ENCODE peak calls at places on chromosome 1, in six cellular contexts. B is GM04503; U is non-pigmented ciliary epithelial cell; N is activated T-cell treated with anti-CD3 and anti-CD28 coated beads, Interleukin-2, amount 50 U/mL, for 1 hour; M is NCI-H1105; L is stimulated activated CD8-positive, alpha-beta memory T cell treated with anti-CD3 and anti-CD28 coated beads, Interleukin-15, amount 100 ng/mL, for 4 hours. Q is an unnamed sample.

GRCh38 chr1:6861075-6861724 is 75.9 kb downstream of the CAMTA1 start:
- DNase-seq in B (no peak), L (no peak), U (no peak), M (no peak), N (no peak), Q (no peak)

GRCh38 chr1:215083408-215083961 is 948 bp downstream of the KCNK2 start:
- DNase-seq in U (no peak), B (peak), N (no peak), L (no peak), M (peak), Q (no peak)

GRCh38 chr1:35569956-35570355 is 3.2 kb upstream of the TFAP2E start:
- DNase-seq in M (no peak), B (no peak), U (no peak), L (no peak), N (no peak), Q (no peak)

GRCh38 chr1:229402993-229403392 is 30.9 kb downstream of the ACTA1 start:
- DNase-seq in N (no peak), M (no peak), B (no peak), U (no peak), L (no peak), Q (no peak)

GRCh38 chr1:68361511-68361910 is 88.2 kb downstream of the RPE65 start:
- DNase-seq in L (no peak), M (no peak), N (no peak), U (no peak), B (no peak), Q (no peak)

GRCh38 chr1:241591317-241591716 is 48.9 kb downstream of the CHML start:
- DNase-seq in B (no peak), U (no peak), M (no peak), N (no peak), L (no peak), Q (no peak)

GRCh38 chr1:113930499-113931161 is 1.5 kb downstream of the HIPK1 start:
- DNase-seq in U (no peak), L (peak), B (peak), M (no peak), N (peak), Q (no peak)

GRCh38 chr1:48047116-48047515 is 49.9 kb upstream of the TRABD2B start:
- DNase-seq in N (no peak), U (no peak), B (no peak), L (no peak), M (no peak), Q (no peak)

GRCh38 chr1:29752141-29752540 is 515.8 kb downstream of the PTPRU start:
- DNase-seq in M (no peak), B (no peak), N (no peak), L (no peak), U (no peak), Q (no peak)

GRCh38 chr1:44263191-44263944 is 50.1 kb downstream of the DMAP1 start:
- DNase-seq in B (no peak), L (no peak), N (no peak), M (no peak), U (no peak), Q (no peak)